ENCODE peak calls at places on chromosomes 4 and X, in seven cellular contexts. E is A549, F is hepatocyte, B is PC-9, W is PC-3, Q is H9, L is mammary epithelial cell. N is an unnamed sample.

GRCh38 chr4:23789765-23790164 is 100.1 kb downstream of the PPARGC1A start:
- DNase-seq in E (no peak), W (no peak), B (peak; percentile 35), F (peak; percentile 10), Q (no peak), L (no peak), N (peak; percentile 81)

GRCh38 chr4:55347610-55348228 is 1.7 kb downstream of the SRD5A3 start:
- DNase-seq in W (peak; percentile 42), L (no peak), E (no peak), F (no peak), Q (no peak), B (no peak), N (no peak)

GRCh38 chr4:155025762-155026457 is 182.5 kb upstream of the NPY2R start:
- DNase-seq in Q (peak; percentile 79), F (peak; percentile 76), E (peak; percentile 5), W (peak; percentile 79), L (peak; percentile 36), B (no peak), N (peak; percentile 7)

GRCh38 chr4:99180367-99181169 is 36.5 kb upstream of the ADH4 start:
- DNase-seq in F (peak; percentile 26), L (peak; percentile 74), Q (no peak), W (peak; percentile 68), B (no peak), E (no peak), N (peak; percentile 45)

GRCh38 chrX:79270401-79270800 is 96.7 kb downstream of the ITM2A start:
- DNase-seq in B (no peak), L (no peak), F (no peak), W (no peak), Q (peak; percentile 39), E (no peak), N (no peak)

GRCh38 chr4:61831987-61832386 is 631.9 kb downstream of the ADGRL3 start:
- DNase-seq in Q (no peak), F (no peak), L (no peak), B (no peak), W (no peak), E (no peak), N (no peak)

GRCh38 chr4:121226362-121226761 is 62.2 kb upstream of the TNIP3 start:
- DNase-seq in L (peak; percentile 27), Q (no peak), E (no peak), F (no peak), B (no peak), W (no peak), N (no peak)

GRCh38 chr4:81215219-81215892 is at the start of gene PRKG2:
- DNase-seq in Q (peak; percentile 61), E (no peak), L (peak; percentile 21), B (no peak), F (peak; percentile 74), W (no peak), N (peak; percentile 1)

GRCh38 chrX:30228526-30228925 is 1.9 kb upstream of the MAGEB3 start:
- DNase-seq in W (no peak), L (no peak), E (no peak), B (no peak), F (no peak), Q (peak; percentile 63), N (no peak)

GRCh38 chr4:121156822-121157769 is 7.0 kb downstream of the TNIP3 start:
- DNase-seq in Q (peak; percentile 76), E (peak; percentile 22), B (peak; percentile 56), F (peak; percentile 31), L (no peak), W (peak; percentile 11), N (peak; percentile 22)

GRCh38 chr4:36773467-36773866 is 471.1 kb upstream of the NWD2 start:
- DNase-seq in B (no peak), E (no peak), W (no peak), L (no peak), F (no peak), Q (no peak), N (no peak)

GRCh38 chr4:76744253-76744921 is 153.6 kb downstream of the SOWAHB start:
- DNase-seq in W (peak; percentile 28), Q (no peak), L (no peak), B (peak; percentile 8), F (no peak), E (no peak), N (peak; percentile 82)

GRCh38 chr4:183129675-183130074 is 30.6 kb downstream of the WWC2 start:
- DNase-seq in L (no peak), F (no peak), Q (no peak), W (no peak), B (no peak), E (no peak), N (no peak)

GRCh38 chrX:16722481-16722880 is 3.1 kb downstream of the SYAP1 start:
- DNase-seq in B (no peak), W (no peak), F (no peak), E (no peak), Q (no peak), L (no peak), N (no peak)

GRCh38 chr4:16969696-16970135 is 71.3 kb upstream of the LDB2 start:
- DNase-seq in W (peak; percentile 12), B (no peak), E (no peak), Q (no peak), F (no peak), L (no peak), N (peak; percentile 51)

GRCh38 chr4:99720206-99720605 is 62.6 kb upstream of the C4orf54 start:
- DNase-seq in W (no peak), L (no peak), E (no peak), Q (no peak), B (no peak), F (no peak), N (no peak)

GRCh38 chr4:8916251-8916913 is 44.7 kb upstream of the HMX1 start:
- DNase-seq in F (peak; percentile 3), L (no peak), B (no peak), W (no peak), Q (peak; percentile 24), E (no peak), N (no peak)

GRCh38 chr4:108168672-108169562 is at the start of gene LEF1:
- DNase-seq in E (no peak), F (peak; percentile 78), B (peak; percentile 63), L (peak; percentile 67), Q (peak; percentile 74), W (peak; percentile 20), N (peak; percentile 34)

GRCh38 chr4:2400841-2401609 is 17.4 kb downstream of the ZFYVE28 start:
- DNase-seq in E (no peak), Q (no peak), W (no peak), B (no peak), F (no peak), L (no peak), N (no peak)

GRCh38 chr4:53481586-53481985 is 104.1 kb downstream of the FIP1L1 start:
- DNase-seq in E (no peak), F (no peak), L (no peak), B (no peak), W (no peak), Q (no peak), N (no peak)

GRCh38 chrX:13028871-13029336 is 15.5 kb downstream of the FAM9C start:
- DNase-seq in B (peak; percentile 72), W (peak; percentile 85), Q (peak; percentile 46), E (peak; percentile 48), L (peak; percentile 70), F (peak; percentile 57), N (no peak)

DNA sequence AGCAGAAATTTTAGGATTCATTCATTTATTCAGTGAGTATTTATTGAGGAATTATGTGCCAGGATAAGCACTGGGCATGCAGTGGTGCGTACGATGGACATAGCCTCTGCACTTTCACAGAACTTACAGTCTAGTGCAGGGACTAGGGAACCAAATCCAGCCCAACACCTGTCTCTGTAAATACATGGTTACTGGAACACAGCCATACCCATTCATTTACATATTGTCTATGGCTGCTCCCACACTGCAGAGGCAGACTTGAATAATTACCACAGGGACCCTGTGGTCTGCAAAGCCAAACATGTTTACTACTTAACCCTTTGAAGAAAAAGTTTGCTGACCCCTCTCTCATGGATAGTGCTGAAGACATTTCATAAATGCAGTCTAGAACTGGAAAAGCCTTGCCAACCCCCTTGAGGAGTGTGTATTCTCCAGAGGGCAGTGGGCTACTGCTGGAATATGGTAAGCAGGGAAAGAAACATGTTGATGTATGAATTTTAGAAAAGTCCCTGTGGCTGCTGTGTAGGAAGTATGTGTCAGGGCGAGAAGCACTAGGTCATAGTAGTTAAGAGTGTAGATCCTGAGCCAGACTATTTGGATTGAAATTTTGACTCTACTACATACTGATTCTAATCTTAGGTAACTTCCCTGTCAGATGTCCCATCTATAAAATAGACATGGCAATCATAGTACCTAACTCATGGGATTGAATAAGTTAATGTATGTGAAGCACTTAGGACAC is 75.5 kb downstream of the GALNT7 start:
- DNase-seq in B (no peak), F (no peak), E (no peak), L (no peak), Q (no peak), W (no peak), N (no peak)
- H3K4me2 ChIP-seq in B (no peak overlapping the region), F (no peak overlapping the region), E (peak overlapping the region; percentile 42), L (peak overlapping the region; percentile 15), Q (no peak overlapping the region), W (peak overlapping the region; percentile 30), N (no peak overlapping the region)

DNA sequence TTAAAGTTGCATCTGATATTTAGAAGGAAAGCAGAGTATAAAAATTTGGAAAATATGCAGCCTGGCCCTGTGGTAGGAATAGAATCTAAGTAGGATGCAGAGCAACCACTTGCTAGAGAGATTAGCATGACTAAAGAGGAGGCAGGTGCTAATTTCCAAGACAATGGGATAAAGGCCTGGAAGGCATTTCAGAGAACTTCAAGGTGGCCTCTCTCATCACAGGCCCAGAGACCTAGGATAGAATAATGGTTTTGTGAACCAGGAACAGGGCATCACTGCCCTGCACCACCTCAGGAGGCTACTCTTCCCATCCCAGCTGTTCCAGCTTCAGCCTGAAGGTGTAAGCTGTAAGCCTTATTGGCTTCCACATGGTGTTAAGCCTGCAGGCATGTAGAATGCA is 621.7 kb upstream of the HS3ST1 start:
- DNase-seq in W (no peak), E (no peak), Q (peak; percentile 81), F (no peak), B (no peak), L (no peak), N (no peak)
- H3K4me2 ChIP-seq in W (no peak overlapping the region), E (no peak overlapping the region), Q (peak overlapping the region; percentile 34), F (no peak overlapping the region), B (no peak overlapping the region), L (no peak overlapping the region), N (no peak overlapping the region)

GRCh38 chr4:10095296-10095991 is 21.2 kb downstream of the WDR1 start:
- DNase-seq in B (peak; percentile 34), Q (no peak), E (no peak), L (no peak), W (peak; percentile 29), F (no peak), N (no peak)
- H3K4me2 ChIP-seq in B (peak overlapping the region; percentile 71), Q (no peak overlapping the region), E (peak overlapping the region; percentile 55), L (peak overlapping the region; percentile 50), W (peak overlapping the region; percentile 67), F (no peak overlapping the region), N (peak overlapping the region; percentile 79)

GRCh38 chr4:147194604-147195003 is 248.9 kb upstream of the TTC29 start:
- DNase-seq in W (no peak), E (no peak), F (no peak), B (no peak), L (no peak), Q (no peak), N (no peak)

GRCh38 chr4:147195386-147195785 is 249.7 kb upstream of the TTC29 start:
- DNase-seq in Q (no peak), B (no peak), F (no peak), L (no peak), E (no peak), W (no peak), N (peak; percentile 61)

GRCh38 chr4:147192679-147193078 is 247.0 kb upstream of the TTC29 start:
- DNase-seq in L (no peak), W (no peak), F (no peak), B (no peak), E (no peak), Q (no peak), N (no peak)

GRCh38 chr4:147198411-147199051 is 252.9 kb upstream of the TTC29 start:
- DNase-seq in F (no peak), W (no peak), B (no peak), E (no peak), L (no peak), Q (no peak), N (peak; percentile 59)

GRCh38 chr4:147194107-147194506 is 248.4 kb upstream of the TTC29 start:
- DNase-seq in W (no peak), E (no peak), Q (no peak), B (no peak), F (no peak), L (no peak), N (no peak)
- H3K4me2 ChIP-seq in W (no peak overlapping the region), E (peak overlapping the region; percentile 12), Q (no peak overlapping the region), B (peak overlapping the region; percentile 23), F (no peak overlapping the region), L (no peak overlapping the region), N (peak overlapping the region; percentile 63)

N was measured in astrocyte.